ENCODE peak calls at places on chromosome 15, in four cellular contexts. R, M, W and U are unnamed samples.

GRCh38 chr15:74958320-74958907 is 1.8 kb upstream of the RPP25 start:
- DNase-seq in R (peak; percentile 68), M (peak; percentile 81), W (no peak), U (no peak)

GRCh38 chr15:56042982-56043980 is 49.9 kb upstream of the NEDD4 start:
- DNase-seq in R (no peak), M (no peak), W (no peak), U (no peak)

GRCh38 chr15:66995257-66995656 is 70.1 kb upstream of the SMAD3 start:
- DNase-seq in R (no peak), M (no peak), W (no peak), U (no peak)

GRCh38 chr15:76588811-76589747 is 252.5 kb downstream of the ISL2 start:
- DNase-seq in R (no peak), M (no peak), W (no peak), U (no peak)

GRCh38 chr15:95869920-95870319 is 460.6 kb upstream of the NR2F2 start:
- DNase-seq in R (no peak), M (no peak), W (no peak), U (no peak)

GRCh38 chr15:63236272-63236671 is 41.1 kb upstream of the APH1B start:
- DNase-seq in R (no peak), M (no peak), W (peak; percentile 49), U (no peak)

GRCh38 chr15:81410318-81410753 is 36.3 kb upstream of the TMC3 start:
- DNase-seq in R (peak; percentile 42), M (no peak), W (peak; percentile 37), U (peak; percentile 59)

GRCh38 chr15:68407141-68407885 is 24.6 kb downstream of the ITGA11 start:
- DNase-seq in R (no peak), M (peak; percentile 24), W (no peak), U (no peak)

GRCh38 chr15:62421289-62421688 is 256.2 kb upstream of the C2CD4B start:
- DNase-seq in R (no peak), M (no peak), W (no peak), U (no peak)

GRCh38 chr15:58212909-58213526 is 74.8 kb downstream of the AQP9 start:
- DNase-seq in R (no peak), M (no peak), W (no peak), U (no peak)

GRCh38 chr15:34621675-34622074 is 38.2 kb upstream of the GOLGA8B start:
- DNase-seq in R (no peak), M (no peak), W (no peak), U (no peak)

GRCh38 chr15:33730815-33731214 is 237.5 kb upstream of the CHRM5 start:
- DNase-seq in R (no peak), M (no peak), W (no peak), U (no peak)

GRCh38 chr15:43974852-43975251 is 148.1 kb downstream of the WDR76 start:
- DNase-seq in R (no peak), M (no peak), W (no peak), U (no peak)

GRCh38 chr15:68373028-68373427 is 58.9 kb downstream of the ITGA11 start:
- DNase-seq in R (no peak), M (no peak), W (no peak), U (no peak)

GRCh38 chr15:88018865-88019626 is 237.5 kb downstream of the NTRK3 start:
- DNase-seq in R (no peak), M (no peak), W (no peak), U (no peak)

GRCh38 chr15:62430056-62430455 is 265.0 kb upstream of the C2CD4B start:
- DNase-seq in R (no peak), M (no peak), W (no peak), U (no peak)

GRCh38 chr15:33910741-33911140 is 57.6 kb upstream of the CHRM5 start:
- DNase-seq in R (no peak), M (no peak), W (peak; percentile 6), U (no peak)

GRCh38 chr15:101558217-101558941 is 68.9 kb upstream of the PCSK6 start:
- DNase-seq in R (no peak), M (no peak), W (no peak), U (no peak)
- TF ChIP-seq CTCF in R (no peak), M (no peak), W (no peak), U (no peak)

GRCh38 chr15:79943820-79944219 is 27.2 kb downstream of the BCL2A1 start:
- DNase-seq in R (no peak), M (no peak), W (peak; percentile 76), U (no peak)

GRCh38 chr15:79944625-79945024 is 26.4 kb downstream of the BCL2A1 start:
- DNase-seq in R (no peak), M (no peak), W (no peak), U (no peak)

GRCh38 chr15:79952329-79952728 is 18.7 kb downstream of the BCL2A1 start:
- DNase-seq in R (no peak), M (no peak), W (no peak), U (no peak)

GRCh38 chr15:79950247-79950646 is 20.7 kb downstream of the BCL2A1 start:
- DNase-seq in R (no peak), M (no peak), W (no peak), U (no peak)

GRCh38 chr15:79948095-79948695 is 22.8 kb downstream of the BCL2A1 start:
- DNase-seq in R (no peak), M (no peak), W (no peak), U (no peak)
- H3K4me3 ChIP-seq in R (no peak overlapping the region), M (no peak overlapping the region), W (no peak overlapping the region), U (no peak overlapping the region)

GRCh38 chr15:70096975-70097336 is 761 bp downstream of the TLE3 start:
- DNase-seq in R (no peak), M (no peak), W (no peak), U (no peak)

GRCh38 chr15:70096215-70096974 is 1.3 kb downstream of the TLE3 start:
- DNase-seq in R (no peak), M (peak; percentile 47), W (no peak), U (no peak)

GRCh38 chr15:70094690-70095311 is 2.9 kb downstream of the TLE3 start:
- DNase-seq in R (no peak), M (no peak), W (no peak), U (no peak)

GRCh38 chr15:70093481-70094309 is 4.0 kb downstream of the TLE3 start:
- DNase-seq in R (no peak), M (peak; percentile 85), W (no peak), U (no peak)

DNA sequence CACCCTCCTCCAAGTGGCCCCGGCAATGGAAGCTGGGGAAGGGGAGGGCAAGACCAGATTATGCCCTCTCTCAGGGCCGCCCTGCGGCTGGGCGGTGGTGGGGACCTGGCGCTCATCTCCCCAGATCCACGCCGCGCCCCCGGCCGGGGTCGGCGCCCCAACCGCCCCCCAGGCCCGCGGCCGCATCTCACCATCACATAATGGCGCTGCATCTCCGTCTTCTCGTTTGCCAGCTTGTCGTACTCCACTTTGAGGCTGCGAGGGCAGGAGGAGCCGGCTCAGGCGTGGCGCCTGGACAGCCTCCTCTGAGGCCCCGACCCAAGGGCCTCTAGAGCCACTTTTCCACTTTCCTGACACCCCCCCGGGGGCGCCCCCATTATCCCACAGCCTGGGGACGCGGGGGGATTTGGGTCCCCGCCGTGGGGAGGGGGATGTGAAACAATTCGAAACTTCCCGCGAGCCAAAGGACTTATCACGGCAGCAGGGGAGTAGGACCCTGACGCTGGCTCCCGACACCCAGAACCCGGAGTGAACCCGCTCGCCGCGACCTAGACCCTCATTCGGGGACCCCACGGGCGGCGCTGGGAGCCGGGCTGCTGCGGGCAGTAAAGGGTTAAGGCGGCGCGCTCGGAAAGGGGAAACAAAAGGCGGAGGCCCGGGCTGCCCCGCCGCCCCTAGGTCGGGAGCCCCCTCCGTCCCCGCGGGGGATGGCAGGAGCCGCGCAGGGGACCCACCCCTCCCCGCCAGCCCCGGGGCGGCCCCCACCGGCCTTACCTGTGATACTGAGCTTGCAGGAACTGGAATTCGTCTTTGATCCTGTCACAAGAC is 2.1 kb downstream of the TLE3 start:
- DNase-seq in R (no peak), M (peak; percentile 47), W (no peak), U (no peak)
- TF ChIP-seq CTCF in R (no peak), M (no peak), W (no peak), U (no peak)

DNA sequence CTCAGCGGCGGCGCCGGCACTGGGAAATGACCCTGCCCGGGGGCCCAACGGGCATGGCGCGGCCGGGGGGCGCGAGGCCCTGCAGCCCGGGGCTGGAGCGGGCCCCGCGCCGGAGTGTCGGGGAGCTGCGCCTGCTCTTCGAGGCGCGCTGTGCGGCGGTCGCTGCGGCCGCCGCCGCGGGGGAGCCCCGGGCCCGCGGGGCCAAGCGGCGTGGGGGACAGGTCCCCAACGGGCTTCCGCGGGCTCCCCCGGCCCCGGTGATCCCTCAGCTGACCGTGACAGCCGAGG is 172 bp downstream of the ITPKA start:
- DNase-seq in R (no peak), M (no peak), W (no peak), U (no peak)
- H3K4me3 ChIP-seq in R (peak overlapping the region; percentile 86), M (peak overlapping the region; percentile 67), W (peak overlapping the region; percentile 51), U (peak overlapping the region; percentile 34)

GRCh38 chr15:69474846-69475455 is 22.3 kb downstream of the RPLP1 start:
- DNase-seq in R (no peak), M (peak; percentile 55), W (no peak), U (no peak)
- TF ChIP-seq CTCF in R (no peak), M (no peak), W (peak; percentile 40), U (no peak)

DNA sequence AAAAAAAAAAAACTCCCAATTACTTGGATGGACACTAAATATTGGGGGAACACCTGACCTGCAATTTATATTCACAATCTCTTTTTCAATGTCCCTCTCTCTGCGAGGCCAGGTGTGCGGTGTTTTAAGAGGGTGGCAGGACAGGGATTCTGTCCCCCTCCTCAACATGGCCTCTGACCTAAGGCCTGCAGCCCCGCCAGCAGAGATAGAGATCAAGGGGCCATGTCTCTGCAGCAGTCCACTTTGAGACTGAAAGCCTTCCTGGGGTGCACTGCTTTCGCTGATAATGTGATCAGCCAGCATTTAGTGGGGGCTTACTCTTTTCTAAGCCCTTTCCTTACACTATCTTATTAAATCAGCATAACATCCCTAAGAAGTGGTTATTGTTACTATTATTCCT is 419.9 kb downstream of the OCA2 start:
- DNase-seq in R (no peak), M (no peak), W (no peak), U (no peak)
- H3K4me3 ChIP-seq in R (no peak overlapping the region), M (no peak overlapping the region), W (no peak overlapping the region), U (no peak overlapping the region)

GRCh38 chr15:80160570-80161156 is 7.9 kb downstream of the FAH start:
- DNase-seq in R (peak; percentile 43), M (no peak), W (peak; percentile 78), U (peak; percentile 69)
- TF ChIP-seq CTCF in R (no peak), M (no peak), W (no peak), U (no peak)

DNA sequence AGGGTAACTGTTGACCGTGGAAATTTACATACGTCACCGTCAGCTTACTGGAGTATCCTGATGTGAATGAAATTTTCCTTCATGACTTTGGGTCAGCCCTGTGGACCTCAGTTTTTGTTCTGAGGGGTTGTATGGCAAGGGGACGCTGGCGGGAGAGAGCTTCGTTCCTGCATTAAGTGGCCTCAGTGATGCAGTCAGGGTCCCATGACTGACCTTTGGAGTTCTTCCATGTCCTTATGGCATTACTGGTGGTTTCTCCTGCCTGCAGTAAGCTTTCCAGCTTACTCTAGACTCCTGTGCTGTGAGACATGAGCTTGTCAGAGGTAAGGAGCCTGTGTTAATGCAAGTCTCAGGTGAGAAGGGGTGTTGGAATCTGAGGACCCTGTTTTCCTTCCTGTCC is 1.8 kb downstream of the CD276 start:
- DNase-seq in R (no peak), M (no peak), W (no peak), U (no peak)
- H3K4me3 ChIP-seq in R (peak overlapping the region; percentile 92), M (no peak overlapping the region), W (peak overlapping the region; percentile 84), U (peak overlapping the region; percentile 86)